ENCODE peak calls at places on chromosomes 13 and 19, in four cellular contexts. E is AG08396; V is stimulated activated CD8-positive, alpha-beta memory T cell treated with anti-CD3 and anti-CD28 coated beads, Interleukin-15, amount 100 ng/mL, for 1 hour; F is astrocyte of the cerebellum. I is an unnamed sample.

GRCh38 chr13:77533875-77534788 is 1.4 kb upstream of the SCEL start:
- DNase-seq in V (no peak), E (no peak), F (no peak), I (no peak)

GRCh38 chr13:110130431-110130830 is 176.5 kb downstream of the COL4A1 start:
- DNase-seq in E (no peak), F (no peak), V (no peak), I (no peak)

GRCh38 chr13:29073762-29074161 is 253.6 kb downstream of the MTUS2 start:
- DNase-seq in V (no peak), F (no peak), E (no peak), I (no peak)

GRCh38 chr13:40109324-40109958 is 454.0 kb downstream of the COG6 start:
- DNase-seq in V (no peak), E (peak), F (peak), I (peak)

GRCh38 chr19:45130236-45130635 is 30.5 kb downstream of the NKPD1 start:
- DNase-seq in V (no peak), E (no peak), F (no peak), I (no peak)

GRCh38 chr19:34155686-34156085 is 16.6 kb upstream of the LSM14A start:
- DNase-seq in V (no peak), E (no peak), F (no peak), I (peak)

GRCh38 chr13:83733293-83733692 is 149.0 kb downstream of the SLITRK1 start:
- DNase-seq in V (no peak), E (no peak), F (no peak), I (no peak)

GRCh38 chr19:6519289-6519688 is 11.5 kb upstream of the TNFSF9 start:
- DNase-seq in E (peak), F (peak), V (no peak), I (peak)

GRCh38 chr13:106762711-106763110 is 194.8 kb upstream of the ARGLU1 start:
- DNase-seq in V (no peak), E (no peak), F (no peak), I (no peak)

GRCh38 chr13:68708336-68708908 is 1399.2 kb upstream of the ATXN8OS start:
- DNase-seq in E (no peak), V (no peak), F (no peak), I (no peak)

GRCh38 chr13:113398963-113399754 is 35.2 kb upstream of the GRTP1 start:
- DNase-seq in F (peak), E (peak), V (no peak), I (peak)

GRCh38 chr13:108227651-108228272 is 9.6 kb downstream of the ABHD13 start:
- DNase-seq in V (no peak), F (peak), E (peak), I (peak)

GRCh38 chr13:34161829-34162544 is 344.0 kb downstream of the RFC3 start:
- DNase-seq in E (peak), V (no peak), F (peak), I (peak)

GRCh38 chr13:26220575-26220974 is 1.5 kb downstream of the RNF6 start:
- DNase-seq in F (no peak), V (no peak), E (peak), I (no peak)

GRCh38 chr13:45799451-45799850 is 52.1 kb downstream of the SIAH3 start:
- DNase-seq in F (no peak), V (no peak), E (no peak), I (no peak)

GRCh38 chr19:16985403-16985802 is 41.2 kb downstream of the CPAMD8 start:
- DNase-seq in V (no peak), E (no peak), F (no peak), I (no peak)

GRCh38 chr19:10729406-10729805 is 11.5 kb downstream of the DNM2 start:
- DNase-seq in V (no peak), F (no peak), E (no peak), I (no peak)

GRCh38 chr19:41531438-41532311 is 44.3 kb upstream of the CEACAM21 start:
- DNase-seq in V (peak), F (no peak), E (peak), I (peak)

GRCh38 chr19:29371766-29372415 is 153.9 kb upstream of the VSTM2B start:
- DNase-seq in E (peak), V (no peak), F (no peak), I (no peak)

GRCh38 chr19:30406220-30406944 is 34.2 kb downstream of the ZNF536 start:
- DNase-seq in E (peak), V (no peak), F (no peak), I (peak)

GRCh38 chr19:19459707-19460251 is 54.3 kb downstream of the GATAD2A start:
- DNase-seq in V (peak), E (peak), F (no peak), I (peak)

GRCh38 chr13:50711449-50711848 is 132.0 kb downstream of the DLEU7 start:
- DNase-seq in V (no peak), E (no peak), F (no peak), I (no peak)

GRCh38 chr13:110546933-110547332 is 14.6 kb downstream of the RAB20 start:
- DNase-seq in E (peak), F (peak), V (no peak), I (peak)

GRCh38 chr19:17565611-17566010 is 10.2 kb downstream of the COLGALT1 start:
- DNase-seq in F (no peak), V (no peak), E (no peak), I (no peak)

GRCh38 chr13:44365008-44365407 is 8.6 kb upstream of the SERP2 start:
- DNase-seq in E (no peak), F (peak), V (no peak), I (peak)

GRCh38 chr13:113121928-113122420 is 625 bp upstream of the F10 start:
- DNase-seq in V (no peak), F (no peak), E (no peak), I (no peak)

GRCh38 chr19:44202470-44202869 is 9.9 kb upstream of the ZNF227 start:
- DNase-seq in F (no peak), E (peak), V (no peak), I (no peak)

GRCh38 chr13:86426437-86426836 is 627.2 kb upstream of the SLITRK6 start:
- DNase-seq in V (no peak), E (no peak), F (no peak), I (no peak)

GRCh38 chr19:2640563-2641331 is 61.7 kb downstream of the GNG7 start:
- DNase-seq in E (no peak), F (no peak), V (no peak), I (no peak)

GRCh38 chr19:40217027-40217810 is 965 bp downstream of the TTC9B start:
- DNase-seq in E (no peak), V (no peak), F (no peak), I (no peak)

GRCh38 chr13:50672025-50672424 is 171.5 kb downstream of the DLEU7 start:
- DNase-seq in F (no peak), E (no peak), V (no peak), I (no peak)

GRCh38 chr19:40392894-40393517 is 3.0 kb upstream of the HIPK4 start:
- DNase-seq in V (no peak), F (no peak), E (no peak), I (no peak)

GRCh38 chr13:29830000-29830399 is 20.4 kb downstream of the UBL3 start:
- DNase-seq in F (no peak), E (no peak), V (no peak), I (no peak)

GRCh38 chr19:6227941-6228325 is 51.8 kb downstream of the MLLT1 start:
- DNase-seq in F (no peak), E (no peak), V (no peak), I (no peak)

GRCh38 chr13:99527346-99527745 is 26.1 kb downstream of the TM9SF2 start:
- DNase-seq in F (no peak), V (no peak), E (no peak), I (no peak)

GRCh38 chr13:95182570-95183285 is 118.5 kb downstream of the ABCC4 start:
- DNase-seq in V (no peak), E (no peak), F (no peak), I (no peak)

GRCh38 chr13:28637714-28638355 is 21.1 kb upstream of the POMP start:
- DNase-seq in V (no peak), E (no peak), F (no peak), I (no peak)

GRCh38 chr13:112623051-112623711 is 35.2 kb upstream of the TUBGCP3 start:
- DNase-seq in V (no peak), F (no peak), E (no peak), I (no peak)

GRCh38 chr13:41960195-41960699 is 662 bp downstream of the VWA8 start:
- DNase-seq in E (peak), F (peak), V (no peak), I (peak)